ENCODE peak calls at places on chromosome 4, in five cellular contexts. A is NCI-H1092 treated with DMSO at 0.1 percent for 48 hours, O is NCI-H1930, V is D341Med, L is HS-27A. D is an unnamed sample.

GRCh38 chr4:118032691-118033090 is 1.6 kb upstream of the NDST3 start:
- DNase-seq in A (no peak), O (no peak), V (peak), L (no peak), D (no peak)

GRCh38 chr4:125891597-125892258 is 577.0 kb downstream of the FAT4 start:
- DNase-seq in A (no peak), O (no peak), V (no peak), L (peak), D (no peak)

GRCh38 chr4:153808175-153808574 is 19.3 kb upstream of the SFRP2 start:
- DNase-seq in A (no peak), O (no peak), V (no peak), L (no peak), D (no peak)

GRCh38 chr4:188372856-188373255 is 233.6 kb downstream of the TRIML1 start:
- DNase-seq in A (peak), O (no peak), V (no peak), L (no peak), D (no peak)

GRCh38 chr4:44713125-44713524 is 13.2 kb downstream of the GNPDA2 start:
- DNase-seq in A (no peak), O (no peak), V (no peak), L (no peak), D (no peak)

GRCh38 chr4:119589165-119589564 is 39.4 kb downstream of the PDE5A start:
- DNase-seq in A (no peak), O (no peak), V (no peak), L (no peak), D (no peak)

GRCh38 chr4:15241946-15242345 is 185.9 kb upstream of the C1QTNF7 start:
- DNase-seq in A (no peak), O (no peak), V (no peak), L (no peak), D (no peak)

GRCh38 chr4:118973295-118973694 is 84.6 kb downstream of the SYNPO2 start:
- DNase-seq in A (no peak), O (no peak), V (no peak), L (no peak), D (no peak)

GRCh38 chr4:124334119-124334518 is 378.4 kb downstream of the ANKRD50 start:
- DNase-seq in A (peak), O (no peak), V (peak), L (peak), D (peak)

GRCh38 chr4:158209825-158210807 is at the start of gene TMEM144:
- DNase-seq in A (no peak), O (no peak), V (peak), L (peak), D (no peak)

GRCh38 chr4:1293981-1294380 is 4.3 kb downstream of the MAEA start:
- DNase-seq in A (no peak), O (no peak), V (no peak), L (no peak), D (no peak)

GRCh38 chr4:150515135-150515534 is 66.8 kb upstream of the MAB21L2 start:
- DNase-seq in A (no peak), O (no peak), V (no peak), L (no peak), D (no peak)

GRCh38 chr4:105637409-105638258 is 70.9 kb downstream of the INTS12 start:
- DNase-seq in A (peak), O (no peak), V (no peak), L (no peak), D (peak)

GRCh38 chr4:166144607-166145006 is 271.6 kb downstream of the TLL1 start:
- DNase-seq in A (no peak), O (no peak), V (no peak), L (no peak), D (no peak)

GRCh38 chr4:71269241-71269640 is 69.6 kb upstream of the SLC4A4 start:
- DNase-seq in A (no peak), O (no peak), V (no peak), L (no peak), D (no peak)

GRCh38 chr4:76579596-76580375 is 144.8 kb downstream of the SHROOM3 start:
- DNase-seq in A (no peak), O (peak), V (no peak), L (no peak), D (peak)

GRCh38 chr4:77578145-77578544 is 27.5 kb upstream of the CXCL13 start:
- DNase-seq in A (no peak), O (no peak), V (no peak), L (no peak), D (no peak)

GRCh38 chr4:150411527-150411926 is 170.4 kb upstream of the MAB21L2 start:
- DNase-seq in A (no peak), O (no peak), V (peak), L (no peak), D (no peak)

GRCh38 chr4:91795947-91796346 is 507.8 kb upstream of the GRID2 start:
- DNase-seq in A (no peak), O (no peak), V (no peak), L (no peak), D (no peak)

GRCh38 chr4:38132843-38133662 is 172.9 kb downstream of the PTTG2 start:
- DNase-seq in A (no peak), O (no peak), V (no peak), L (no peak), D (no peak)

GRCh38 chr4:151195801-151196200 is 81.2 kb upstream of the PRSS48 start:
- DNase-seq in A (no peak), O (no peak), V (no peak), L (no peak), D (no peak)

GRCh38 chr4:65773636-65774035 is 103.3 kb upstream of the EPHA5 start:
- DNase-seq in A (no peak), O (no peak), V (no peak), L (no peak), D (no peak)

GRCh38 chr4:71583971-71584370 is 199.9 kb downstream of the GC start:
- DNase-seq in A (no peak), O (no peak), V (no peak), L (no peak), D (no peak)

GRCh38 chr4:25770844-25771243 is 91.9 kb downstream of the SEL1L3 start:
- DNase-seq in A (no peak), O (no peak), V (no peak), L (no peak), D (no peak)

GRCh38 chr4:109665783-109666455 is 37.3 kb downstream of the CASP6 start:
- DNase-seq in A (peak), O (peak), V (no peak), L (no peak), D (no peak)

GRCh38 chr4:27145556-27145955 is 284.9 kb downstream of the STIM2 start:
- DNase-seq in A (no peak), O (no peak), V (no peak), L (no peak), D (no peak)

GRCh38 chr4:140286503-140286902 is 86.9 kb upstream of the SCOC start:
- DNase-seq in A (peak), O (no peak), V (no peak), L (no peak), D (no peak)

GRCh38 chr4:129323630-129324029 is 227.7 kb downstream of the C4orf33 start:
- DNase-seq in A (peak), O (no peak), V (no peak), L (no peak), D (peak)

GRCh38 chr4:26361287-26361686 is 40.5 kb downstream of the RBPJ start:
- DNase-seq in A (no peak), O (no peak), V (no peak), L (no peak), D (no peak)

GRCh38 chr4:129364747-129365452 is 268.9 kb downstream of the C4orf33 start:
- DNase-seq in A (peak), O (no peak), V (no peak), L (no peak), D (no peak)

GRCh38 chr4:85854543-85854942 is 379.6 kb downstream of the ARHGAP24 start:
- DNase-seq in A (no peak), O (no peak), V (no peak), L (no peak), D (peak)

GRCh38 chr4:101345596-101346311 is 1.6 kb downstream of the PPP3CA start:
- DNase-seq in A (peak), O (peak), V (peak), L (no peak), D (peak)

GRCh38 chr4:169335331-169335730 is 64.6 kb upstream of the SH3RF1 start:
- DNase-seq in A (no peak), O (no peak), V (no peak), L (no peak), D (no peak)

GRCh38 chr4:56698329-56698728 is 17.2 kb upstream of the HOPX start:
- DNase-seq in A (no peak), O (no peak), V (no peak), L (no peak), D (peak)

D was measured in NCI-H2029 treated with DMSO at 0.1 percent for 48 hours.